ENCODE peak calls at places on chromosomes 13 and 19, in four cellular contexts. W, E, Z and I are unnamed samples.

GRCh38 chr13:28324181-28324789 is 170.6 kb downstream of the FLT1 start:
- DNase-seq in W (peak; percentile 68), E (peak; percentile 47), Z (peak; percentile 81), I (peak; percentile 91)

GRCh38 chr19:5628919-5629481 is 6.1 kb downstream of the SAFB start:
- DNase-seq in W (no peak), E (no peak), Z (no peak), I (no peak)

GRCh38 chr19:47646924-47647323 is 38.0 kb downstream of the BICRA start:
- DNase-seq in W (no peak), E (no peak), Z (no peak), I (no peak)

GRCh38 chr13:26221399-26221720 is 754 bp downstream of the RNF6 start:
- DNase-seq in W (no peak), E (no peak), Z (no peak), I (no peak)

GRCh38 chr13:111270126-111270525 is 50.3 kb upstream of the TEX29 start:
- DNase-seq in W (no peak), E (no peak), Z (no peak), I (no peak)

GRCh38 chr19:40585677-40586422 is 9.2 kb downstream of the SHKBP1 start:
- DNase-seq in W (no peak), E (peak; percentile 63), Z (no peak), I (no peak)

GRCh38 chr19:5967994-5968430 is 9.9 kb downstream of the RANBP3 start:
- DNase-seq in W (peak; percentile 71), E (peak; percentile 74), Z (peak; percentile 79), I (peak; percentile 87)

GRCh38 chr13:111944171-111944583 is 122.8 kb upstream of the SOX1 start:
- DNase-seq in W (no peak), E (no peak), Z (no peak), I (no peak)

GRCh38 chr19:38736036-38736412 is 8.2 kb downstream of the CAPN12 start:
- DNase-seq in W (peak; percentile 53), E (peak; percentile 54), Z (peak; percentile 84), I (peak; percentile 86)

GRCh38 chr19:55088543-55089265 is 13.0 kb downstream of the EPS8L1 start:
- DNase-seq in W (peak; percentile 58), E (peak; percentile 55), Z (peak; percentile 87), I (peak; percentile 98)

GRCh38 chr19:13208131-13208963 is 58.1 kb downstream of the IER2 start:
- DNase-seq in W (peak; percentile 76), E (no peak), Z (no peak), I (peak; percentile 55)

GRCh38 chr19:15101479-15102082 is 5.6 kb upstream of the SYDE1 start:
- DNase-seq in W (peak; percentile 62), E (peak; percentile 36), Z (peak; percentile 53), I (peak; percentile 90)

GRCh38 chr19:19997656-19998268 is 41.5 kb downstream of the ZNF682 start:
- DNase-seq in W (peak; percentile 6), E (peak; percentile 35), Z (peak; percentile 12), I (peak; percentile 89)

GRCh38 chr19:58434217-58434616 is 5.7 kb downstream of the ZNF132 start:
- DNase-seq in W (no peak), E (no peak), Z (no peak), I (no peak)

GRCh38 chr19:10009269-10009665 is 1.0 kb downstream of the COL5A3 start:
- DNase-seq in W (no peak), E (no peak), Z (peak; percentile 64), I (peak; percentile 93)
- H3K27ac ChIP-seq in W (no peak overlapping the region), E (peak overlapping the region; percentile 7), Z (no peak overlapping the region), I (no peak overlapping the region)

GRCh38 chr19:1285737-1286360 is at the start of gene EFNA2:
- DNase-seq in W (no peak), E (no peak), Z (peak; percentile 34), I (no peak)

GRCh38 chr19:1286451-1286858 is 782 bp downstream of the EFNA2 start:
- DNase-seq in W (no peak), E (no peak), Z (no peak), I (no peak)

GRCh38 chr19:1283917-1284292 is 1.8 kb upstream of the EFNA2 start:
- DNase-seq in W (no peak), E (no peak), Z (no peak), I (no peak)

GRCh38 chr19:1284293-1284978 is 1.2 kb upstream of the EFNA2 start:
- DNase-seq in W (no peak), E (no peak), Z (no peak), I (no peak)

GRCh38 chr19:1284979-1285736 is 515 bp upstream of the EFNA2 start:
- DNase-seq in W (no peak), E (no peak), Z (no peak), I (peak; percentile 77)
- H3K4me3 ChIP-seq in W (no peak overlapping the region), E (no peak overlapping the region), Z (no peak overlapping the region), I (peak overlapping the region; percentile 23)

DNA sequence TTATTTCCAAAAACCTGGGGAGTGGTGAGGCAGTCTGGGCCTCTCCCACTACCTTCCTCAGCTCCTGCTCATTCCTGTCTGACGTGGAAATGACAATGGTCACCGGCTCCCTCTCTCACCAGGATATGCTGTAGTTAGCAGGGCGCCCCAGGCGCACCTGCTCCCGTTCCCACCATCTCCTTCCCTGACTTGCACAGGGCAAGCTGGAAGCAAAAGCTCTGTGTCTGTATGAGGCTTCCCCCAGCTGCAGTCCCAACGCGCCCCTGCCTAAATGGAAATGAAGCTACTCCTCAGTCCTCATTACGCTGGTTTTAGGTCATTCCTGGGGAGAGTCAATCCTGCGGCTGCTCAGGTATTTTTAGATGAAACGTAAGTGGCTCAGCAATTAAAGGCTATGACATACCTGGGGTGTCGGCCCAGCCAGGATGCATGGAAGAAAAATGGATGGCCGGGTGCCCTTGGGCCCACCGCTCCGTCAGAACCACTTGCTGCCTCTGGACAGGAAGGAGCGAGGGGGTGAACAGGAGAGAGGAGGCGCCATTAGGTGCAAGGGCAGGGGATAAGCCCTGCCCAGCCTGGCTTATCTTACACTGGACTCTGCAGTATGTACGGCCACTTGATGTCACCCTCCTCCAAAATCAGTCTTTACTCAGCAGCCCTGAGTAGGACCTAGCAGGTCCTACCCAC is 32.4 kb downstream of the DHRS12 start:
- DNase-seq in W (no peak), E (no peak), Z (peak; percentile 39), I (peak; percentile 52)
- H3K27ac ChIP-seq in W (no peak overlapping the region), E (no peak overlapping the region), Z (no peak overlapping the region), I (no peak overlapping the region)

DNA sequence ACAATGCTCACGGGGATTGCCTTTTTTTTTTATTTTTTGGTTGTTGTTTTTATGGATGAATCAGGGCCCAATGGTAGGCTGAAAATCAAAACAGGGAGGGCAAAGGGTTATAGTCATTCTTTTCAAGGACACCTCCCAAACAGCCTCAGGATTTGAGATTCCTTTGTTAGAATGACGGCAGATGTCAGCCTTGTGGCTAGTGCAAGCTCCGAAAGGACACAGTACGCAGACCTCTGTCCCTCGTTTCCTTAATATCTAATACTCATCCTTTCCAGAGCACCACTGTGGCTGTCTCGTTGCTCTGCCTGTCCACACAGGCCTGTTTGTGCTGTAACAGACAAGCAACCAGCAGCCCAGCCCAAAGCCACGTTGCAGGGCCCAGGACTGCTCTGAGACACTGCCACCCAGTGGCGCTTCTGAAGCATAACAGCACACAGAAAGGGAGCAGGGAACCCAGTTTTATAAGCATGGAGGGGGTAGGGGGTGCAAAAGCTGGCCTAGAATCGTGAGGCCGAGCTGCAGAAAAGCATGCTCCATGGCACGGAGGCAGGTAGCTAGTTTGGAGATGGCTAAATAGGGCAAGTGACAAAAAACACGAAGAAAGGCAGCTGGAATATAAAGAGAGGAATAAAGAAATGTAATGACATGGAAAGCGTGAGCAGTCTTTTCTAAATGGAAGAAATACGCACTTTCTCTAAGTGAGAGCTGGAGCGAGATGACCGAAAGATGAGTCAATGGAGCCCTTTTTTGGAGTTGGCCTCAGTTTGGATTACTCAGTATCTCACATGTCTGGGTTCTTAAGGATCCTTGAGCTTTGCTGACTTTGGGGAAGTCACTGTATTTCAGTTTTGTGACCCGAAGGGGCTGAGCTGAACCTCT is 40.7 kb upstream of the MEDAG start:
- DNase-seq in W (peak; percentile 68), E (peak; percentile 79), Z (peak; percentile 64), I (peak; percentile 89)
- H3K4me3 ChIP-seq in W (no peak overlapping the region), E (no peak overlapping the region), Z (no peak overlapping the region), I (no peak overlapping the region)

GRCh38 chr13:90717451-90717936 is 630.0 kb upstream of the MIR17HG start:
- DNase-seq in W (no peak), E (no peak), Z (no peak), I (no peak)
- H3K27ac ChIP-seq in W (no peak overlapping the region), E (no peak overlapping the region), Z (no peak overlapping the region), I (peak overlapping the region; percentile 50)